ENCODE peak calls at places on chromosomes 2 and 18, in six cellular contexts. K is nephron progenitor cell; O is activated CD8-positive, alpha-beta T cell treated with anti-CD3 and anti-CD28 coated beads for 36 hours; E is left ventricle myocardium inferior; M is neural crest cell; G is Calu3. Q is an unnamed sample.
A peak's percentile ranks its signal among the peaks of the same experiment; 100 is the strongest.

GRCh38 chr2:228728961-228729360 is 542.1 kb downstream of the PID1 start:
- DNase-seq in K (no peak), O (no peak), E (no peak), M (no peak), G (no peak), Q (no peak)

GRCh38 chr18:65942103-65942502 is 191.3 kb downstream of the CDH7 start:
- DNase-seq in K (no peak), O (no peak), E (no peak), M (no peak), G (no peak), Q (no peak)

GRCh38 chr2:12606472-12607000 is 110.2 kb upstream of the TRIB2 start:
- DNase-seq in K (no peak), O (no peak), E (no peak), M (no peak), G (no peak), Q (no peak)

GRCh38 chr2:1755436-1756191 is 11.3 kb upstream of the PXDN start:
- DNase-seq in K (no peak), O (no peak), E (no peak), M (no peak), G (no peak), Q (no peak)

GRCh38 chr2:4139711-4140110 is 436.3 kb downstream of the DCDC2C start:
- DNase-seq in K (no peak), O (no peak), E (no peak), M (no peak), G (no peak), Q (no peak)

GRCh38 chr2:129895061-129895460 is 84.4 kb upstream of the RAB6C start:
- DNase-seq in K (no peak), O (no peak), E (no peak), M (no peak), G (no peak), Q (no peak)

GRCh38 chr2:12928197-12928596 is 211.5 kb downstream of the TRIB2 start:
- DNase-seq in K (no peak), O (peak; percentile 7), E (no peak), M (no peak), G (no peak), Q (no peak)

GRCh38 chr2:189783927-189784867 is at the start of the genes ORMDL1 and PMS1:
- DNase-seq in K (peak; percentile 95), O (peak; percentile 95), E (peak; percentile 97), M (peak; percentile 94), G (peak; percentile 96), Q (peak; percentile 94)

GRCh38 chr2:240716130-240716798 is 24.6 kb downstream of the AQP12A start:
- DNase-seq in K (no peak), O (no peak), E (no peak), M (no peak), G (no peak), Q (no peak)

GRCh38 chr2:54760310-54760709 is 36.8 kb downstream of the EML6 start:
- DNase-seq in K (no peak), O (no peak), E (no peak), M (no peak), G (no peak), Q (no peak)

GRCh38 chr2:54750040-54750439 is 26.6 kb downstream of the EML6 start:
- DNase-seq in K (no peak), O (no peak), E (no peak), M (no peak), G (no peak), Q (no peak)

GRCh38 chr2:54752439-54752838 is 29.0 kb downstream of the EML6 start:
- DNase-seq in K (no peak), O (no peak), E (no peak), M (no peak), G (no peak), Q (no peak)

GRCh38 chr2:54757496-54757895 is 34.0 kb downstream of the EML6 start:
- DNase-seq in K (no peak), O (peak; percentile 7), E (no peak), M (no peak), G (no peak), Q (peak; percentile 24)

DNA sequence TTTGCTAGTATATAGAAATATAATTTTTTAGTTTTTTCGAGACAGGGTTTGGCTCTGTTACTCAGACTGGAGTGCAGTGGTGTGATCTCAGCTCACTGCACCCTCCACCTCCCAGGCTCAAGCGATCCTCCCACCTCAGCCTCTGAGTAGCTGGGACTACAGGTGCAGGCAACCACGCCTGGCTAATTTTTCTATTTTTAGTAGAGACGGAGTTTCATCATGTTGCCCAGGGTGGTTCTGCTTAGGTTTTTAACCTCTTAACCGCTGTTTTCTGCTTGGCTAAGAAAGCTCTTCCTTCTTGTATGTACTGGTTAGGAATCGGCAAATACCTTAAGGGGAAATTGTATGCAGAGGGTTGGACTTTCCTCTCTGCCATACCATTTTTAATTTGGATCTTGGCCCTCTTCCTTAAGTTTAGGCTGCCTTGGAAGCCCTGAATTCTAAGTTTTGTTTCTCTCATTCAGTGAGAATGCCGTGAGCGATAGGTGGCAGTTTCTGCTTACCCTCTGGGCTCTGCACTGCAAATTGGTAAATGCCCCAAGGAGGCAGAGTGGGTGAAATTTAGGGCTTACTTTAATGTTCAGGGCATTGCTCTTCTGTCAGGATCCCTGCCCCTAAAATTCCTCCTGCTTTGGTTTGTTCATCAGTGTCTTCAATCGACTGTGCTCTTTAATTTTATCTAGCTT is 32.3 kb downstream of the EML6 start:
- DNase-seq in K (no peak), O (no peak), E (no peak), M (no peak), G (no peak), Q (no peak)
- TF ChIP-seq CTCF in K (no peak), O (no peak), E (no peak), M (no peak), G (no peak), Q (no peak)

GRCh38 chr2:42850016-42850805 is 57.8 kb upstream of the HAAO start:
- DNase-seq in K (no peak), O (no peak), E (no peak), M (no peak), G (no peak), Q (no peak)
- TF ChIP-seq CTCF in K (no peak), O (no peak), E (no peak), M (no peak), G (no peak), Q (no peak)

DNA sequence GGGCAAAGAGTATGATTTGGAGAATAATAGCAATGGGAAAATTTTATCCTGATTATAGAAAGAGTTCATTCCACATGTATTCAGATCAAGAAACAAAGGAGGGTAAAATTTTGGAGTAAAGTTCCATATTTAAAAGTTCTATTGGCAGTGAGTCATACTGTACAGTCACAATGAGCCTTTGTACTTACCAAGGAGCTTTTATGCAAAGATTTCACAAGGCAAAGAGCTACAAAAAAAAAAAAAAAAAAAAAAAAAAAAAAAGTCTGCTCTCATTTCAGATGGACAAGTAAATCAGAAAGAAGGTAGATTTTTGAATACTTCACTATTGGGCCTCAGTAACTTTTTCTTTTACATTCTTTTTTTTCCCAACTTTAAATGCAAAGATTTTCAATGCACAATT is 1802.2 kb upstream of the PIK3C3 start:
- DNase-seq in K (no peak), O (no peak), E (no peak), M (no peak), G (no peak), Q (no peak)
- TF ChIP-seq CTCF in K (no peak), O (no peak), E (no peak), M (no peak), G (no peak), Q (no peak)

GRCh38 chr2:173286153-173286809 is 68.4 kb upstream of the CDCA7 start:
- DNase-seq in K (no peak), O (no peak), E (no peak), M (no peak), G (peak; percentile 16), Q (no peak)
- TF ChIP-seq CTCF in K (no peak), O (no peak), E (no peak), M (no peak), G (peak; percentile 17), Q (no peak)

DNA sequence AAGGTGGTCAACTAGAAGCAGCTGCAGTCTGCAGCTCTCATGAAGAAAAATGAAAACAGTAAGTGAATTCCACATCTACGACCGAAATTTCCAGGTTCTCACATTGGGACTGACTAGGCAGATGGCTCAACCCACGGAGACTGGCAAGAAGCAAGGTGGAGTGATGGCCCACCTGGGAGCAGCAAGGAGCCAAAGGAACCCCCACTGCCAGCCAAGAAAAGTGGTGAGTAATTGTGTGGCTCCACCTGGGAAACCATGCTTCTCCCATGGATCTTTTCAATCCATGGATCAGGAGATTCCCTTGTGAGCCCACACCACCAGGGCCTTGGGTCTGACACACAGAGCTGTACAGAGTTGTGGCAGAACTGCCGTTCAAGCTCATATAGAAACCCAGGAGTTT is 64.0 kb downstream of the ZSWIM2 start:
- DNase-seq in K (no peak), O (no peak), E (no peak), M (no peak), G (no peak), Q (no peak)
- TF ChIP-seq CTCF in K (no peak), O (no peak), E (no peak), M (no peak), G (no peak), Q (no peak)

GRCh38 chr2:185208261-185208660 is 530.3 kb upstream of the FSIP2 start:
- DNase-seq in K (peak; percentile 64), O (peak; percentile 10), E (no peak), M (peak; percentile 26), G (peak; percentile 73), Q (peak; percentile 56)
- TF ChIP-seq CTCF in K (peak; percentile 77), O (no peak), E (peak; percentile 23), M (peak; percentile 73), G (peak; percentile 60), Q (peak; percentile 15)

GRCh38 chr2:231541605-231542509 is 11.6 kb upstream of the NMUR1 start:
- DNase-seq in K (no peak), O (peak; percentile 59), E (no peak), M (no peak), G (no peak), Q (peak; percentile 32)
- TF ChIP-seq CTCF in K (peak; percentile 16), O (no peak), E (no peak), M (peak; percentile 25), G (no peak), Q (peak; percentile 39)

GRCh38 chr2:197269173-197269572 is 41.4 kb downstream of the ANKRD44 start:
- DNase-seq in K (no peak), O (peak; percentile 69), E (no peak), M (no peak), G (no peak), Q (no peak)

GRCh38 chr2:197266477-197266876 is 44.1 kb downstream of the ANKRD44 start:
- DNase-seq in K (no peak), O (peak; percentile 44), E (no peak), M (no peak), G (no peak), Q (no peak)

GRCh38 chr2:197264332-197264731 is 46.2 kb downstream of the ANKRD44 start:
- DNase-seq in K (no peak), O (no peak), E (no peak), M (no peak), G (no peak), Q (no peak)

GRCh38 chr2:197263077-197263476 is 47.5 kb downstream of the ANKRD44 start:
- DNase-seq in K (no peak), O (no peak), E (no peak), M (no peak), G (no peak), Q (no peak)

GRCh38 chr2:197265931-197266330 is 44.6 kb downstream of the ANKRD44 start:
- DNase-seq in K (no peak), O (peak; percentile 51), E (no peak), M (no peak), G (no peak), Q (no peak)
- TF ChIP-seq CTCF in K (no peak), O (no peak), E (no peak), M (no peak), G (no peak), Q (no peak)